ENCODE peak calls at places on chromosomes 13 and 19, in ten cellular contexts. One of them, this sample, is unnamed.

GRCh38 chr19:43984687-43985000 is 656 bp downstream of the ZNF155 start:
- DNase-seq in hepatocyte: no peak
- DNase-seq in mammary epithelial cell: no peak
- DNase-seq in CD4-positive, alpha-beta T cell: no peak
- DNase-seq in left lung: peak
- DNase-seq in tibial artery: no peak
- DNase-seq in CD8-positive, alpha-beta T cell: no peak
- DNase-seq in brain microvascular endothelial cell: no peak
- DNase-seq in iPS DF 6.9: no peak
- DNase-seq in ascending aorta: no peak
- DNase-seq in this sample: no peak

GRCh38 chr19:16657384-16657783 is 2.6 kb downstream of the SMIM7 start:
- DNase-seq in brain microvascular endothelial cell: no peak
- DNase-seq in hepatocyte: no peak
- DNase-seq in tibial artery: no peak
- DNase-seq in left lung: no peak
- DNase-seq in ascending aorta: no peak
- DNase-seq in CD8-positive, alpha-beta T cell: no peak
- DNase-seq in iPS DF 6.9: no peak
- DNase-seq in CD4-positive, alpha-beta T cell: no peak
- DNase-seq in mammary epithelial cell: no peak
- DNase-seq in this sample: no peak

GRCh38 chr19:10858204-10858828 is 10.1 kb downstream of the C19orf38 start:
- DNase-seq in ascending aorta: no peak
- DNase-seq in hepatocyte: no peak
- DNase-seq in left lung: no peak
- DNase-seq in CD8-positive, alpha-beta T cell: no peak
- DNase-seq in brain microvascular endothelial cell: no peak
- DNase-seq in iPS DF 6.9: no peak
- DNase-seq in mammary epithelial cell: no peak
- DNase-seq in CD4-positive, alpha-beta T cell: no peak
- DNase-seq in tibial artery: no peak
- DNase-seq in this sample: no peak

GRCh38 chr19:33779849-33780248 is 16.8 kb upstream of the KCTD15 start:
- DNase-seq in iPS DF 6.9: no peak
- DNase-seq in tibial artery: no peak
- DNase-seq in CD8-positive, alpha-beta T cell: no peak
- DNase-seq in left lung: no peak
- DNase-seq in ascending aorta: no peak
- DNase-seq in CD4-positive, alpha-beta T cell: no peak
- DNase-seq in hepatocyte: no peak
- DNase-seq in mammary epithelial cell: no peak
- DNase-seq in brain microvascular endothelial cell: no peak
- DNase-seq in this sample: no peak

GRCh38 chr19:10552596-10553053 is 8.9 kb downstream of the ATG4D start:
- DNase-seq in brain microvascular endothelial cell: no peak
- DNase-seq in hepatocyte: no peak
- DNase-seq in left lung: no peak
- DNase-seq in iPS DF 6.9: no peak
- DNase-seq in ascending aorta: no peak
- DNase-seq in CD8-positive, alpha-beta T cell: no peak
- DNase-seq in CD4-positive, alpha-beta T cell: no peak
- DNase-seq in tibial artery: no peak
- DNase-seq in mammary epithelial cell: no peak
- DNase-seq in this sample: peak

GRCh38 chr13:59734393-59734792 is 429.3 kb downstream of the DIAPH3 start:
- DNase-seq in CD8-positive, alpha-beta T cell: no peak
- DNase-seq in mammary epithelial cell: no peak
- DNase-seq in brain microvascular endothelial cell: no peak
- DNase-seq in ascending aorta: no peak
- DNase-seq in CD4-positive, alpha-beta T cell: no peak
- DNase-seq in hepatocyte: no peak
- DNase-seq in tibial artery: no peak
- DNase-seq in left lung: no peak
- DNase-seq in iPS DF 6.9: no peak
- DNase-seq in this sample: no peak

GRCh38 chr13:80235559-80236296 is 105.2 kb downstream of the SPRY2 start:
- DNase-seq in hepatocyte: peak
- DNase-seq in tibial artery: no peak
- DNase-seq in CD4-positive, alpha-beta T cell: no peak
- DNase-seq in ascending aorta: no peak
- DNase-seq in CD8-positive, alpha-beta T cell: no peak
- DNase-seq in brain microvascular endothelial cell: peak
- DNase-seq in mammary epithelial cell: peak
- DNase-seq in iPS DF 6.9: no peak
- DNase-seq in left lung: no peak
- DNase-seq in this sample: peak

GRCh38 chr13:39676315-39676876 is 20.9 kb downstream of the COG6 start:
- DNase-seq in ascending aorta: no peak
- DNase-seq in left lung: no peak
- DNase-seq in hepatocyte: peak
- DNase-seq in mammary epithelial cell: peak
- DNase-seq in CD8-positive, alpha-beta T cell: no peak
- DNase-seq in tibial artery: no peak
- DNase-seq in iPS DF 6.9: peak
- DNase-seq in CD4-positive, alpha-beta T cell: no peak
- DNase-seq in brain microvascular endothelial cell: peak
- DNase-seq in this sample: peak

GRCh38 chr19:34218818-34219164 is 35.6 kb upstream of the GARRE1 start:
- DNase-seq in hepatocyte: no peak
- DNase-seq in CD8-positive, alpha-beta T cell: no peak
- DNase-seq in CD4-positive, alpha-beta T cell: no peak
- DNase-seq in tibial artery: no peak
- DNase-seq in ascending aorta: no peak
- DNase-seq in mammary epithelial cell: no peak
- DNase-seq in left lung: no peak
- DNase-seq in iPS DF 6.9: no peak
- DNase-seq in brain microvascular endothelial cell: no peak
- DNase-seq in this sample: no peak

GRCh38 chr13:35856084-35856483 is 275.1 kb downstream of the DCLK1 start:
- DNase-seq in left lung: no peak
- DNase-seq in tibial artery: no peak
- DNase-seq in iPS DF 6.9: no peak
- DNase-seq in ascending aorta: no peak
- DNase-seq in hepatocyte: no peak
- DNase-seq in brain microvascular endothelial cell: no peak
- DNase-seq in CD8-positive, alpha-beta T cell: no peak
- DNase-seq in CD4-positive, alpha-beta T cell: no peak
- DNase-seq in mammary epithelial cell: no peak
- DNase-seq in this sample: no peak

GRCh38 chr19:5131866-5132561 is 163.1 kb downstream of the KDM4B start:
- DNase-seq in left lung: no peak
- DNase-seq in tibial artery: no peak
- DNase-seq in ascending aorta: no peak
- DNase-seq in brain microvascular endothelial cell: no peak
- DNase-seq in CD4-positive, alpha-beta T cell: peak
- DNase-seq in iPS DF 6.9: no peak
- DNase-seq in CD8-positive, alpha-beta T cell: peak
- DNase-seq in mammary epithelial cell: peak
- DNase-seq in hepatocyte: peak
- DNase-seq in this sample: no peak

GRCh38 chr19:45929247-45929646 is 14.7 kb upstream of the NANOS2 start:
- DNase-seq in ascending aorta: no peak
- DNase-seq in brain microvascular endothelial cell: no peak
- DNase-seq in hepatocyte: no peak
- DNase-seq in CD4-positive, alpha-beta T cell: no peak
- DNase-seq in iPS DF 6.9: no peak
- DNase-seq in tibial artery: no peak
- DNase-seq in CD8-positive, alpha-beta T cell: no peak
- DNase-seq in mammary epithelial cell: no peak
- DNase-seq in left lung: no peak
- DNase-seq in this sample: no peak

GRCh38 chr13:29991343-29991742 is 140.9 kb upstream of the UBL3 start:
- DNase-seq in mammary epithelial cell: peak
- DNase-seq in ascending aorta: no peak
- DNase-seq in iPS DF 6.9: no peak
- DNase-seq in left lung: no peak
- DNase-seq in CD8-positive, alpha-beta T cell: no peak
- DNase-seq in brain microvascular endothelial cell: peak
- DNase-seq in tibial artery: no peak
- DNase-seq in CD4-positive, alpha-beta T cell: no peak
- DNase-seq in hepatocyte: no peak
- DNase-seq in this sample: no peak

GRCh38 chr13:19836472-19836871 is 27.0 kb downstream of the ZMYM5 start:
- DNase-seq in mammary epithelial cell: peak
- DNase-seq in iPS DF 6.9: no peak
- DNase-seq in ascending aorta: no peak
- DNase-seq in left lung: no peak
- DNase-seq in CD4-positive, alpha-beta T cell: no peak
- DNase-seq in tibial artery: no peak
- DNase-seq in hepatocyte: no peak
- DNase-seq in CD8-positive, alpha-beta T cell: no peak
- DNase-seq in brain microvascular endothelial cell: peak
- DNase-seq in this sample: no peak

GRCh38 chr13:44523176-44524017 is 52.7 kb downstream of the TSC22D1 start:
- DNase-seq in CD4-positive, alpha-beta T cell: no peak
- DNase-seq in iPS DF 6.9: no peak
- DNase-seq in brain microvascular endothelial cell: peak
- DNase-seq in left lung: no peak
- DNase-seq in hepatocyte: peak
- DNase-seq in tibial artery: no peak
- DNase-seq in ascending aorta: no peak
- DNase-seq in CD8-positive, alpha-beta T cell: no peak
- DNase-seq in mammary epithelial cell: peak
- DNase-seq in this sample: no peak

DNA sequence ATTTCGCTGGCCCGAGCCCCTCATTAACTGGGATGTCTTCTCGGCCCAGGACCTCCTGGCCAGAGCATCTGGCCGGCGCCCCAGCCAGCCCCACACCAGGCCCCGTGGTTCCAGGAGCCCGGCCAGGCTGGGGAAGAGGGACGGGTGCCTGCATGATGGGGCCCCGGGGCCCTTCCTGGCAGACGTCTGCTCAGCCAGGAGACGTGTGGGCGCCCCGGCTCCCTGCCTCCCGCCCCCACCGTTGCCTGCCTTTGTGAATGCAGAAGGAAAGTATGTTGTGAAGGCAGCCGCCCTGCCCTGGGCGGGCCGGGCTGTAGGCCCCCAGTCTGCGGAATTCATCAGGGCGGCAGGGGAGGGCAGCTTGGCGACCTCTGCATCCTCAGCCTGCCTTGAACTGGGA is 4.4 kb upstream of the COMP start:
- DNase-seq in tibial artery: no peak
- DNase-seq in left lung: no peak
- DNase-seq in iPS DF 6.9: no peak
- DNase-seq in mammary epithelial cell: no peak
- DNase-seq in CD8-positive, alpha-beta T cell: no peak
- DNase-seq in ascending aorta: no peak
- DNase-seq in CD4-positive, alpha-beta T cell: no peak
- DNase-seq in brain microvascular endothelial cell: no peak
- DNase-seq in hepatocyte: peak
- DNase-seq in this sample: no peak
- H3K27ac ChIP-seq in tibial artery: peak
- H3K27ac ChIP-seq in left lung: no peak
- H3K27ac ChIP-seq in iPS DF 6.9: no peak
- H3K27ac ChIP-seq in mammary epithelial cell: no peak
- H3K27ac ChIP-seq in CD8-positive, alpha-beta T cell: no peak
- H3K27ac ChIP-seq in ascending aorta: no peak
- H3K27ac ChIP-seq in CD4-positive, alpha-beta T cell: no peak
- H3K27ac ChIP-seq in brain microvascular endothelial cell: no peak
- H3K27ac ChIP-seq in hepatocyte: no peak
- H3K27ac ChIP-seq in this sample: no peak

GRCh38 chr13:96835591-96835990 is 158.7 kb downstream of the OXGR1 start:
- DNase-seq in left lung: no peak
- DNase-seq in ascending aorta: no peak
- DNase-seq in CD8-positive, alpha-beta T cell: no peak
- DNase-seq in mammary epithelial cell: no peak
- DNase-seq in CD4-positive, alpha-beta T cell: no peak
- DNase-seq in tibial artery: no peak
- DNase-seq in hepatocyte: no peak
- DNase-seq in iPS DF 6.9: no peak
- DNase-seq in brain microvascular endothelial cell: no peak
- DNase-seq in this sample: no peak
- H3K27ac ChIP-seq in left lung: no peak
- H3K27ac ChIP-seq in ascending aorta: no peak
- H3K27ac ChIP-seq in CD8-positive, alpha-beta T cell: no peak
- H3K27ac ChIP-seq in mammary epithelial cell: no peak
- H3K27ac ChIP-seq in CD4-positive, alpha-beta T cell: no peak
- H3K27ac ChIP-seq in tibial artery: no peak
- H3K27ac ChIP-seq in hepatocyte: no peak
- H3K27ac ChIP-seq in iPS DF 6.9: no peak
- H3K27ac ChIP-seq in brain microvascular endothelial cell: no peak
- H3K27ac ChIP-seq in this sample: no peak

DNA sequence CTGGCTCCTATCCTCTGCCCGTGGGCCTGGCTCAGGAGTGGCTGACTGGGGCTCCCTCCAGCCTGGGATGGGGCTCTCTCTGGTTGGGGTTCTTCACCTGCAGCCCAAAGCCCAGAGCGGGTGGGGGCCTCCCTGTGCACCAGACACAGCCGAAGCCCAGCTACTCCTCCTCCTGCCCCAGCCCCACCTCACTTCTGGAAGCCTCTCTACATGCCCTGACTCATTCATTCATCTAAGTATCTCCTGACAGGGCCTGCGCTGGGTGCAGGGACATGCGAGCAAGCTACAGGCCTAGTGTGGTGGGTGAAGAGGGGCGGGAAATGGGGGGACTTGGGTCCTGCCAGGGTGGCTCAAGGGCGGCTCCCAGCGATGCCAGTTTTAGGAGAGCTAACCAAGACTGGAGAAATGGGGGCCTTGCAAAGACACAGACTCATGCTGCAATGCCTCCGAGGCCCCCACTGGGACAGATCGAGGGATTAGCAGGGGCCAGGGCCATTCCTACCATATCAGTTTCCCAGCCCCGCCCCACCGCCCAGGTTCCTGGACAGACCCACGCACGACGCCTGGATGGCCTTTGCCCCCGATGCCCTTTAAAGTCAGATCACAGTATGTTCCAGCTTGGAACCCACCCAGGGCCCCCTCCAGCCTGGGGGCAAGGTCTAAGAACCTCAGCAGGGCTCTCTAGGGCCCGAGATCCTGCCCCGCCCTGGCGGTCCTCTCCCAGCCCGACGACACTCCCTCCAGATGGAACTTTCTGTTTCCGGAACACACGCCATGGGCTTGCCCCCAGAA is 12.6 kb downstream of the LSM4 start:
- DNase-seq in CD4-positive, alpha-beta T cell: no peak
- DNase-seq in left lung: no peak
- DNase-seq in iPS DF 6.9: no peak
- DNase-seq in tibial artery: no peak
- DNase-seq in ascending aorta: no peak
- DNase-seq in mammary epithelial cell: no peak
- DNase-seq in hepatocyte: peak
- DNase-seq in CD8-positive, alpha-beta T cell: no peak
- DNase-seq in brain microvascular endothelial cell: no peak
- DNase-seq in this sample: peak
- H3K27ac ChIP-seq in CD4-positive, alpha-beta T cell: no peak
- H3K27ac ChIP-seq in left lung: no peak
- H3K27ac ChIP-seq in iPS DF 6.9: no peak
- H3K27ac ChIP-seq in tibial artery: no peak
- H3K27ac ChIP-seq in ascending aorta: no peak
- H3K27ac ChIP-seq in mammary epithelial cell: no peak
- H3K27ac ChIP-seq in hepatocyte: peak
- H3K27ac ChIP-seq in CD8-positive, alpha-beta T cell: no peak
- H3K27ac ChIP-seq in brain microvascular endothelial cell: no peak
- H3K27ac ChIP-seq in this sample: peak

DNA sequence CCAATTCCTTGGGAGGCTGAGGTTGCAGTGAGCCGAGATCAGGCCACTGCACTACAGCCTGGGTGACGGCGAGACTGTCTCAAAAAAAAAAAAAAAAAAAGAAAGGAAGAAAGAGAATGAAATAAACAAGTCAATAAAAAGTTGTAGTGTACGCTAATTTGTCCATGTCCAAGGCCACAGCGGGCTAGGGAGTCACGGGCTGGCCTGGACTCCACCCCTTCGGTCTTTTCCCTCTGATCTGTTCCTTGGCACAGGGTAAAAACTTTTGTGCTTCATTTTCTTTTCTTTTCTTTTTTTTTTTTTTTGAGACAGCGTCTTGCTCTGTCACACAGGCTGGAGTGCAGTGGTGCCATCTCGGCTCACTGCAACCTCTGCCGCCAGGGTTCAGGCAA is 19.4 kb upstream of the MKNK2 start:
- DNase-seq in iPS DF 6.9: no peak
- DNase-seq in left lung: no peak
- DNase-seq in tibial artery: no peak
- DNase-seq in CD8-positive, alpha-beta T cell: no peak
- DNase-seq in hepatocyte: no peak
- DNase-seq in ascending aorta: no peak
- DNase-seq in mammary epithelial cell: no peak
- DNase-seq in brain microvascular endothelial cell: no peak
- DNase-seq in CD4-positive, alpha-beta T cell: no peak
- DNase-seq in this sample: peak
- H3K27ac ChIP-seq in iPS DF 6.9: no peak
- H3K27ac ChIP-seq in left lung: no peak
- H3K27ac ChIP-seq in tibial artery: no peak
- H3K27ac ChIP-seq in CD8-positive, alpha-beta T cell: no peak
- H3K27ac ChIP-seq in hepatocyte: no peak
- H3K27ac ChIP-seq in ascending aorta: no peak
- H3K27ac ChIP-seq in mammary epithelial cell: no peak
- H3K27ac ChIP-seq in brain microvascular endothelial cell: no peak
- H3K27ac ChIP-seq in CD4-positive, alpha-beta T cell: no peak
- H3K27ac ChIP-seq in this sample: no peak

This sample was measured in small intestine.